ENCODE peak calls at places on chromosomes 13 and 19, in five cellular contexts. Y is uterus, Q is esophagus squamous epithelium, Z is RWPE1, T is HL-60. D is an unnamed sample.

GRCh38 chr13:30881191-30881651 is 24.9 kb upstream of the MEDAG start:
- DNase-seq in Q (no peak), Z (no peak), T (no peak), Y (peak; percentile 72), D (no peak)

GRCh38 chr19:17097593-17098126 is 22.1 kb downstream of the MYO9B start:
- DNase-seq in Z (no peak), Q (no peak), T (no peak), Y (peak; percentile 47), D (no peak)

GRCh38 chr19:55447421-55448174 is 4.5 kb upstream of the SHISA7 start:
- DNase-seq in Z (peak; percentile 67), T (no peak), Y (no peak), Q (no peak), D (no peak)

GRCh38 chr19:35155441-35155840 is 906 bp downstream of the FXYD5 start:
- DNase-seq in Y (no peak), Z (no peak), T (no peak), Q (no peak), D (no peak)

GRCh38 chr19:53908106-53908932 is 759 bp upstream of the CACNG7 start:
- DNase-seq in Q (no peak), Z (peak; percentile 39), Y (peak; percentile 26), T (no peak), D (peak; percentile 24)

GRCh38 chr13:70623260-70623659 is 515.0 kb upstream of the KLHL1 start:
- DNase-seq in Z (peak; percentile 3), Y (no peak), T (no peak), Q (no peak), D (no peak)

GRCh38 chr13:104993708-104994107 is 1541.8 kb downstream of the EFNB2 start:
- DNase-seq in Q (no peak), Y (no peak), Z (no peak), T (no peak), D (no peak)

GRCh38 chr19:41324231-41324702 is 14.3 kb downstream of the CCDC97 start:
- DNase-seq in Q (no peak), Y (no peak), Z (no peak), T (no peak), D (no peak)

GRCh38 chr13:48804836-48805601 is 151.3 kb downstream of the CYSLTR2 start:
- DNase-seq in T (no peak), Q (no peak), Z (no peak), Y (no peak), D (no peak)

GRCh38 chr13:111908391-111908790 is 158.6 kb upstream of the SOX1 start:
- DNase-seq in Y (no peak), Z (no peak), Q (no peak), T (no peak), D (no peak)

GRCh38 chr19:16385296-16385695 is 60.7 kb downstream of the KLF2 start:
- DNase-seq in Y (no peak), Z (no peak), T (no peak), Q (no peak), D (no peak)

GRCh38 chr13:97205465-97205864 is 16.7 kb upstream of the MBNL2 start:
- DNase-seq in Q (no peak), T (no peak), Y (no peak), Z (no peak), D (no peak)

GRCh38 chr19:3761382-3762129 is at the start of gene APBA3:
- DNase-seq in Q (peak; percentile 72), Y (peak; percentile 92), Z (peak; percentile 90), T (peak; percentile 84), D (peak; percentile 96)

GRCh38 chr13:101700598-101700997 is 248.1 kb downstream of the ITGBL1 start:
- DNase-seq in T (no peak), Y (no peak), Z (no peak), Q (no peak), D (no peak)

GRCh38 chr19:5352229-5352763 is 11.7 kb upstream of the PTPRS start:
- DNase-seq in T (no peak), Y (no peak), Z (no peak), Q (no peak), D (no peak)

GRCh38 chr19:45090034-45090433 is 2.9 kb upstream of the PPP1R37 start:
- DNase-seq in Q (no peak), Y (no peak), T (no peak), Z (no peak), D (no peak)

GRCh38 chr13:50081106-50081898 is 66.1 kb downstream of the KCNRG start:
- DNase-seq in Z (no peak), T (no peak), Q (peak; percentile 14), Y (peak; percentile 36), D (peak; percentile 41)

GRCh38 chr19:3315676-3315973 is 50.8 kb upstream of the NFIC start:
- DNase-seq in Y (no peak), Z (no peak), Q (no peak), T (no peak), D (no peak)

GRCh38 chr19:294819-295686 is 3.9 kb upstream of the PLPP2 start:
- DNase-seq in Z (peak; percentile 35), T (no peak), Y (no peak), Q (no peak), D (no peak)

GRCh38 chr13:101397742-101398141 is 18.6 kb downstream of the NALCN start:
- DNase-seq in T (no peak), Y (no peak), Z (peak; percentile 81), Q (no peak), D (no peak)

GRCh38 chr13:77781804-77782203 is 84.3 kb downstream of the SLAIN1 start:
- DNase-seq in Y (no peak), T (no peak), Z (no peak), Q (no peak), D (no peak)

GRCh38 chr13:97600438-97601080 is 166.6 kb downstream of the RAP2A start:
- DNase-seq in Z (peak; percentile 53), Y (no peak), Q (no peak), T (no peak), D (no peak)

GRCh38 chr19:13976446-13976845 is 24.1 kb downstream of the DCAF15 start:
- DNase-seq in Y (no peak), Z (no peak), Q (no peak), T (no peak), D (no peak)

GRCh38 chr19:3618144-3618810 is 8.3 kb downstream of the CACTIN start:
- DNase-seq in T (no peak), Y (peak; percentile 78), Q (no peak), Z (peak; percentile 52), D (peak; percentile 64)

GRCh38 chr19:18086590-18087138 is at the start of gene IL12RB1:
- DNase-seq in T (no peak), Y (no peak), Q (no peak), Z (no peak), D (no peak)

GRCh38 chr13:83878691-83879410 is 3.4 kb downstream of the SLITRK1 start:
- DNase-seq in Y (no peak), Q (no peak), T (no peak), Z (no peak), D (no peak)

GRCh38 chr13:31485183-31485582 is 254.1 kb upstream of the RXFP2 start:
- DNase-seq in Y (no peak), Z (no peak), T (peak; percentile 47), Q (no peak), D (no peak)

GRCh38 chr19:18225702-18226468 is at the start of gene PDE4C:
- DNase-seq in Z (no peak), Y (peak; percentile 26), T (no peak), Q (no peak), D (peak; percentile 57)

GRCh38 chr13:43822969-43823368 is 36.2 kb upstream of the ENOX1 start:
- DNase-seq in Y (no peak), T (no peak), Z (no peak), Q (no peak), D (no peak)

GRCh38 chr13:57633950-57634828 is 2.6 kb downstream of the PCDH17 start:
- DNase-seq in Y (no peak), T (no peak), Q (no peak), Z (no peak), D (peak; percentile 20)

GRCh38 chr19:2734589-2735288 is 5.1 kb downstream of the SLC39A3 start:
- DNase-seq in Y (no peak), Q (no peak), Z (no peak), T (no peak), D (no peak)

GRCh38 chr13:27958928-27959539 is 10.1 kb downstream of the CDX2 start:
- DNase-seq in Y (no peak), T (no peak), Z (no peak), Q (no peak), D (no peak)
- H3K27ac ChIP-seq in Y (no peak overlapping the region), T (no peak overlapping the region), Z (no peak overlapping the region), Q (no peak overlapping the region), D (no peak overlapping the region)

DNA sequence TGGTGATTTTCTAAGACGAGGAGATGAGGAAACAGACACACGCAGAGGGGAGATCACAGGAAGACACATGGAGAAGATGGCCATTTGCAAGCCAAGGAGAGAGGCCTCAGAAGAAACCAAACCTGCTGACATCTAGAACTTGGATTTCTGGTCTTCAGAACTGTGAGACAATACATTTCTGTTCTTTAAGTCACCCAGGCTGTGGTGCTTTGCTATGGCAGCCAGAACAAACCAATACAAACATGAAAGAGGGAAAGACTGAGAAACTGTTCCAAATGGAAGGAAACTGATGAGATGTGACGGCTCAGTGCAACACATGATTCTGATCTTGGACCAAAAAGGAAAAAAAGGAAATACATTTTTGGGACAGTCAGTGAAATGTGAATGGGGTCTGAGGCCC is 30.1 kb upstream of the SACS start:
- DNase-seq in Y (no peak), Q (no peak), Z (no peak), T (no peak), D (no peak)
- H3K27ac ChIP-seq in Y (no peak overlapping the region), Q (no peak overlapping the region), Z (no peak overlapping the region), T (no peak overlapping the region), D (no peak overlapping the region)

DNA sequence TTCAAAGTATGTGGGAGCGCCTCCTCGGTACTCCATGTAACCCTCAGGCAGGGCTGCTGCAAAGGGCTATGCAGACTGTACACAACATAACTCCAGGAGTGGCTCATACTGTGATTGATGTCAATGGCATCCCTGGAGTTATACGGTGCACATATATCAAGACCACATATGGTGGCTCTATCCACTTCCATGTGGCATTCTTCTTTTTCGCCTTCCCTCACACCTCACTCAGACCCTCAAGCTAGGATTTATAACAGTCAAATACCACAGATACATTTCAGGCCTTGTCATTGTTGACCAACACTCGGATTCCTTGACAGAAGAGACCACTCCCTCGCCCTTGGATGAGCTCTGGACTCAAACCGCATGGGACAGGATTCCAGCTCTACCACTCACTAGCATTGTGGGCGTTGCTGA is 11.3 kb upstream of the UBL3 start:
- DNase-seq in Y (no peak), T (no peak), Q (no peak), Z (no peak), D (no peak)
- H3K27ac ChIP-seq in Y (no peak overlapping the region), T (no peak overlapping the region), Q (no peak overlapping the region), Z (no peak overlapping the region), D (no peak overlapping the region)

DNA sequence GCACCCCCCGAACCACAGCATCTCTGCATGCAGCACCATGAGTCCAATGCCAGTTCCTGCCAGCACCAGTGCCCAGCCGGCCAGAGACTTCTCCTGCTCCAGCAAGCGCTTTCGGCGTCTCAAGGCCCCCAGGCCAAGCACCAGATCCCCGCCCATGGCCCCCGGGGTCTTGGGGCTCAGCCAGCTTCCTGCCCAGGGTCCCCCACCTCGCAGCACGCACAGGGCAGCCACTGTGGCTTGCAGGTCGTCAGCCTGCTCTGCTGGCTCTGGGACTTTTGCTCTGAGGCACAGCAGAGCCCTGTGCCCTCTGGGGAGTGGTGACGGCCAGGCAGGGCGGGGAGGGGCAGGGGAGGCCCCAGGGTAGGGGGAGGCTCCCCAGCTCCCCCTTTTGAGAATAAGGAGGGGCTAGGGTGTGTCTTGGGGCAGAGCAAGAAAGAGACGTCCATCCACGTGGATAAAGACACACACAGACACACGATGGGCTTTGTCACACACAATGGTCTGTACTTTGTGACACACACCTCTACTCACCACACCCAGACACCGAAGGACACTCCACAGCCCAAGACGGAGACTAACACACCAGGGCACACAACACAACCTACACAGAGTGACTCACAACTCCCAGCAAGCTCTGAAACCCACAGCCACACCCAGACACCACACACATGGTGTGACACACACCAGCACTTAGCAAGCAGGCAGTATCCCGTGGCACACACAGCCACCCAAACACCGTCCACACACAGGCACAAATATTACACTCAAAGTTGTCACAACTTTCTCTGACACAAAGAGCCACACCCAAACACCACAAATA is at the start of gene KCNN4:
- DNase-seq in Q (peak; percentile 40), T (peak; percentile 85), Y (no peak), Z (peak; percentile 72), D (no peak)
- H3K27ac ChIP-seq in Q (peak within 1 kb of the TSS; percentile 55), T (peak within 1 kb of the TSS; percentile 97), Y (peak within 1 kb of the TSS; percentile 14), Z (peak within 1 kb of the TSS; percentile 96), D (no peak within 1 kb of the TSS)

D was measured in heart right ventricle.